ENCODE peak calls at places on chromosomes 11 and 22, in four cellular contexts. P is HepG2, X is GM12878, Z is K562. H is an unnamed sample.

GRCh38 chr11:2741377-2742131 is 41.8 kb upstream of the KCNQ1OT1 start:
- DNase-seq in X (no peak), P (no peak), Z (peak; percentile 39), H (peak; percentile 16)

GRCh38 chr11:45805305-45806071 is 539 bp downstream of the SLC35C1 start:
- DNase-seq in Z (peak; percentile 38), P (peak; percentile 44), X (no peak), H (peak; percentile 25)

GRCh38 chr11:69455969-69456368 is 25.5 kb upstream of the LINC01488 start:
- DNase-seq in Z (no peak), P (no peak), X (no peak), H (no peak)

GRCh38 chr22:23565288-23565941 is 14.7 kb downstream of the IGLL1 start:
- DNase-seq in X (no peak), P (no peak), Z (no peak), H (no peak)

GRCh38 chr11:21711341-21711740 is 481.5 kb upstream of the ANO5 start:
- DNase-seq in P (no peak), Z (no peak), X (no peak), H (no peak)

GRCh38 chr11:64206457-64207246 is at the start of gene FERMT3:
- DNase-seq in X (peak; percentile 41), Z (peak; percentile 72), P (no peak), H (no peak)

GRCh38 chr11:69048056-69048717 is 545 bp upstream of the TPCN2 start:
- DNase-seq in Z (no peak), P (no peak), X (no peak), H (no peak)

GRCh38 chr11:12922980-12923507 is 86.1 kb upstream of the RASSF10 start:
- DNase-seq in X (no peak), Z (no peak), P (no peak), H (no peak)

GRCh38 chr11:31340903-31341572 is 28.5 kb downstream of the DCDC1 start:
- DNase-seq in Z (peak; percentile 19), X (no peak), P (peak; percentile 45), H (peak; percentile 15)

GRCh38 chr11:117859713-117860112 is 16.7 kb downstream of the FXYD6 start:
- DNase-seq in Z (no peak), X (no peak), P (no peak), H (no peak)

GRCh38 chr11:10379871-10380568 is 75.0 kb upstream of the AMPD3 start:
- DNase-seq in X (no peak), Z (no peak), P (no peak), H (peak; percentile 33)

GRCh38 chr11:111941963-111942362 is 4.8 kb downstream of the DIXDC1 start:
- DNase-seq in X (no peak), P (no peak), Z (no peak), H (no peak)

GRCh38 chr11:12963789-12964536 is 45.2 kb upstream of the RASSF10 start:
- DNase-seq in X (peak; percentile 7), P (peak; percentile 60), Z (peak; percentile 89), H (peak; percentile 91)

GRCh38 chr11:3122775-3123201 is 42.3 kb downstream of the OSBPL5 start:
- DNase-seq in X (no peak), Z (no peak), P (no peak), H (no peak)

GRCh38 chr11:107824668-107825369 is 33.8 kb downstream of the SLC35F2 start:
- DNase-seq in Z (no peak), X (no peak), P (no peak), H (no peak)

GRCh38 chr11:8262552-8263108 is 1.0 kb downstream of the LMO1 start:
- DNase-seq in Z (no peak), P (no peak), X (no peak), H (no peak)

GRCh38 chr22:31173386-31174145 is 13.6 kb downstream of the RNF185 start:
- DNase-seq in Z (no peak), P (no peak), X (no peak), H (peak; percentile 16)

GRCh38 chr11:30365793-30366517 is 43.1 kb downstream of the ARL14EP start:
- DNase-seq in X (no peak), Z (no peak), P (no peak), H (no peak)

GRCh38 chr22:17665884-17666283 is 27.3 kb downstream of the BCL2L13 start:
- DNase-seq in Z (no peak), X (no peak), P (no peak), H (no peak)

GRCh38 chr11:64264371-64264852 is 13.1 kb downstream of the PLCB3 start:
- DNase-seq in X (no peak), Z (no peak), P (no peak), H (no peak)

GRCh38 chr11:120807414-120808150 is 216.3 kb upstream of the TBCEL start:
- DNase-seq in P (peak; percentile 60), Z (no peak), X (no peak), H (peak; percentile 71)

GRCh38 chr11:14381968-14382367 is 23.0 kb upstream of the RRAS2 start:
- DNase-seq in P (no peak), X (no peak), Z (no peak), H (no peak)

DNA sequence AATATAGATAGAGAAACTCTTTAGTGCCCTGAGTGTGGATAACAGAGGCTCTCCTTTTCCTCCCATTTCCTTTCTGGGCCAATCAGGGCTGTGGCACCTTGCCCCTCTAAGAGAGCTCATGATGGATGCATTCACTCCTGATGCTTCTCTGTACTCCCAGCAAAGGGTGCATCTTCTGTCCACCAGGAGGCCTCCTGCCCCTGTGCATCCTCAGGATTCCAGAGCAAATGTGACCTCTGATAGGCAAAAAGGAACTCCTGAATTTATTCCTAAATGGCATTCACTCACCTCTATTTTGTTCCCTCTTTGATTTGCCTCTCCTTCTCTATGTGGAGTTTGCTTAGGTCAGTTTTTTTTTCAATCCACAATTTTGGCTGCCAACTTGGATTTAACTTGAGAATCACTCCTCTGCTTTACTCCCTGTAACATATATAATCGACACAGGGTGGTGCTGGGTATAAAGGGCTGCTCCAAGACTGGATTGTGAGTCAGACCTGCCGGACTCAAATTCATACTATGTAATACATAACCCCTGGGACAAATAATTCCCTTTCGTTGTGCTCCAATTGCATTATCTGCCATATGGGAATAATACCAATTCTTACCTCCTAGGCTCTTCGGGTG is 1.1 kb upstream of the MRGPRX4 start:
- DNase-seq in Z (peak; percentile 32), P (peak; percentile 53), X (no peak), H (peak; percentile 37)
- TF ChIP-seq CHD4 in Z (no peak), P (no peak), X (no peak), H (no peak)

GRCh38 chr22:47307326-47307725 is 544.9 kb downstream of the TBC1D22A start:
- DNase-seq in Z (peak; percentile 29), X (no peak), P (no peak), H (peak; percentile 41)
- TF ChIP-seq CHD4 in Z (no peak), X (no peak), P (no peak), H (no peak)

GRCh38 chr11:77559686-77560425 is 29.9 kb upstream of the AQP11 start:
- DNase-seq in X (no peak), Z (no peak), P (no peak), H (peak; percentile 61)
- TF ChIP-seq CHD4 in X (no peak), Z (no peak), P (no peak), H (no peak)

GRCh38 chr22:30104501-30105156 is 24.4 kb downstream of the HORMAD2 start:
- DNase-seq in Z (no peak), X (no peak), P (no peak), H (no peak)
- TF ChIP-seq CHD4 in Z (no peak), X (no peak), P (no peak), H (no peak)

GRCh38 chr11:114439229-114440120 is at the start of gene REXO2:
- DNase-seq in Z (peak; percentile 91), P (peak; percentile 90), X (peak; percentile 75), H (peak; percentile 80)
- TF ChIP-seq CHD4 in Z (no peak), P (no peak), X (no peak), H (no peak)

DNA sequence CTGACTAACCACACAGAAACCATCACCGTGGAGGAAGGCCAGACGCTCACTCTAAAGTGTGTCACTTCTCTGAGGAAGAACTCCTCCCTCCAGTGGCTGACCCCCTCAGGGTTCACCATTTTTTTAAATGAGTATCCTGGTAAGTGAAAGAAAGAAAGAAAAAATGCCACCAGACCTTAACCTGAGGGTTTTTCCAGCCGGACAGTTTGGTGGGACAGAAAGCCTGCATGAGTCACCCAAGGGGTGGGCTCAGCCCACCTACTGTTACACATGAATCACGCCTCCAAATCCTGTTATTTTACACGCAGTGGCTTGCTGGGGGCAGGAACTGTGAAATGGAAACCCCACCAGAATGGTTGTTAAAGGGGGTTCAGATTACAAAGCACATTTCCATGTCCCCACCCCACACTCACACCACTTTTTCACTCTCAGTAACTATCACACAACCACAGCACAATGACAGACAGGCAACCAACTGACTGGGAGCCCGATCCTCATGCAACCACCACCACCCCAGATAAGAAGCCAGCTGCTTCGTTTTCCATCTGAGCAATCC is 11.9 kb downstream of the CRTAM start:
- DNase-seq in X (no peak), P (no peak), Z (no peak), H (no peak)
- TF ChIP-seq CHD4 in X (no peak), P (no peak), Z (no peak), H (no peak)

DNA sequence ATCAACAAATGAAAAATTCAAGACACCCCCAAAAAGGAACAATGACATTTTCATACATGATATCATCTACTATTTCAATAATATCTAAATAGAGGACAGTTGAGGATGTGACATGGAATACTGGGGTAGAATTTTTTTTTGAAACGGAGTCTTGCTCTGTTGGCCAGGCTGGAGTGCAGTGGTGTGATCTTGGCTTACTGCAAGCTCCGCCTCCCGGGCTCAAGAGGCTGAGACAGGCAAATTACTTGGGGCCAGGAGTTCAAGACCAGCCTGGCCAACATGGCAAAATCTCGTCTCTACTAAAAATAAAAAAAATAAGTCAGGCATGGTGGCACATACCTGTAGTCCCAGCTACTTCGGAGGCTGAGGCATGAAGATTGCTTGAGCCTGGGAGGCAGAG is 41.4 kb downstream of the LRRC74B start:
- DNase-seq in Z (no peak), X (no peak), P (no peak), H (no peak)
- TF ChIP-seq CHD4 in Z (no peak), X (no peak), P (no peak), H (no peak)

H was measured in A549.